ENCODE peak calls at places on chromosomes 13 and 19, in five cellular contexts. E is HEK293T; C is psoas muscle; S is amniotic stem cell; A is CD4-positive, alpha-beta T cell. H is an unnamed sample.

GRCh38 chr19:19552811-19553210 is 14.7 kb downstream of the CILP2 start:
- DNase-seq in E (peak; percentile 76), C (no peak), S (no peak), A (no peak), H (no peak)

GRCh38 chr19:33167438-33167837 is 26.7 kb upstream of the LRP3 start:
- DNase-seq in E (no peak), C (no peak), S (no peak), A (no peak), H (no peak)

GRCh38 chr13:51803018-51803417 is 945 bp downstream of the DHRS12 start:
- DNase-seq in E (no peak), C (no peak), S (no peak), A (no peak), H (no peak)

GRCh38 chr19:7478173-7478842 is 10.5 kb downstream of the PEX11G start:
- DNase-seq in E (no peak), C (no peak), S (no peak), A (no peak), H (no peak)

GRCh38 chr19:463483-464130 is 2.8 kb upstream of the SHC2 start:
- DNase-seq in E (no peak), C (no peak), S (no peak), A (no peak), H (no peak)

GRCh38 chr19:41299046-41299754 is 10.8 kb upstream of the CCDC97 start:
- DNase-seq in E (no peak), C (peak; percentile 49), S (no peak), A (no peak), H (no peak)

GRCh38 chr19:31518216-31518615 is 169.0 kb upstream of the TSHZ3 start:
- DNase-seq in E (no peak), C (no peak), S (no peak), A (no peak), H (no peak)

GRCh38 chr19:53892981-53893325 is 11.0 kb downstream of the PRKCG start:
- DNase-seq in E (peak; percentile 62), C (no peak), S (no peak), A (no peak), H (no peak)

GRCh38 chr19:40592170-40592569 is 9.0 kb upstream of the LTBP4 start:
- DNase-seq in E (no peak), C (no peak), S (no peak), A (no peak), H (no peak)

GRCh38 chr19:32691952-32692726 is 518 bp downstream of the NUDT19 start:
- DNase-seq in E (peak; percentile 45), C (peak; percentile 71), S (peak; percentile 6), A (peak; percentile 33), H (peak; percentile 25)

GRCh38 chr13:48000559-48001126 is 430 bp downstream of the SUCLA2 start:
- DNase-seq in E (peak; percentile 25), C (no peak), S (no peak), A (no peak), H (no peak)

GRCh38 chr13:32783067-32783466 is 196.8 kb downstream of the PDS5B start:
- DNase-seq in E (no peak), C (no peak), S (no peak), A (no peak), H (no peak)